ENCODE peak calls at places on chromosomes 6 and 20, in six cellular contexts. G, J, V, W, L and S are unnamed samples.

GRCh38 chr6:63660737-63661136 is 25.1 kb downstream of the PHF3 start:
- DNase-seq in V (no peak), G (no peak), L (no peak), J (no peak), W (no peak), S (no peak)

GRCh38 chr6:113997106-113997505 is 26.2 kb upstream of the HDAC2 start:
- DNase-seq in V (no peak), W (no peak), G (peak), L (no peak), J (no peak), S (no peak)

GRCh38 chr6:117530467-117531242 is 48.2 kb downstream of the DCBLD1 start:
- DNase-seq in W (no peak), L (no peak), J (no peak), G (no peak), V (no peak), S (no peak)

GRCh38 chr6:35719830-35720733 is 16.8 kb upstream of the ARMC12 start:
- DNase-seq in W (peak), V (no peak), G (no peak), J (peak), L (peak), S (no peak)

GRCh38 chr20:45138451-45139300 is 14.4 kb upstream of the WFDC12 start:
- DNase-seq in G (peak), V (no peak), J (peak), W (peak), L (peak), S (peak)

GRCh38 chr6:163354085-163354484 is 60.4 kb upstream of the QKI start:
- DNase-seq in J (no peak), L (no peak), G (no peak), W (no peak), V (no peak), S (no peak)

GRCh38 chr6:125888989-125889656 is 67.4 kb upstream of the HINT3 start:
- DNase-seq in L (no peak), G (peak), W (peak), J (no peak), V (no peak), S (no peak)

GRCh38 chr6:3358413-3359090 is 98.3 kb downstream of the SLC22A23 start:
- DNase-seq in V (no peak), G (no peak), L (no peak), J (no peak), W (no peak), S (no peak)

GRCh38 chr20:60233006-60233405 is 274.8 kb downstream of the CDH26 start:
- DNase-seq in J (no peak), W (no peak), L (no peak), V (no peak), G (no peak), S (no peak)

GRCh38 chr6:31541059-31541657 is 645 bp downstream of the DDX39B start:
- DNase-seq in W (peak), G (peak), L (no peak), V (no peak), J (no peak), S (no peak)

GRCh38 chr6:163585932-163586437 is 171.5 kb downstream of the QKI start:
- DNase-seq in J (peak), G (peak), W (peak), L (peak), V (peak), S (peak)

GRCh38 chr20:38117635-38118034 is 47.4 kb downstream of the TGM2 start:
- DNase-seq in V (no peak), G (peak), W (no peak), L (no peak), J (no peak), S (peak)

GRCh38 chr20:13029687-13030510 is 21.1 kb downstream of the SPTLC3 start:
- DNase-seq in V (no peak), W (peak), J (no peak), L (no peak), G (peak), S (peak)

GRCh38 chr20:542777-543368 is 717 bp downstream of the CSNK2A1 start:
- DNase-seq in G (no peak), W (peak), L (peak), J (no peak), V (no peak), S (no peak)

GRCh38 chr20:58402305-58402704 is 13.3 kb downstream of the VAPB start:
- DNase-seq in W (no peak), J (no peak), G (peak), L (no peak), V (no peak), S (no peak)

GRCh38 chr20:37359836-37360235 is 13.9 kb downstream of the SRC start:
- DNase-seq in V (no peak), L (no peak), G (no peak), W (no peak), J (no peak), S (no peak)

GRCh38 chr20:51327251-51327841 is 215.2 kb downstream of the NFATC2 start:
- DNase-seq in G (peak), W (no peak), V (no peak), L (no peak), J (no peak), S (no peak)

GRCh38 chr20:57930328-57930727 is 220.5 kb upstream of the PMEPA1 start:
- DNase-seq in G (no peak), L (no peak), V (no peak), J (no peak), W (no peak), S (peak)

GRCh38 chr6:107185570-107185969 is 70.3 kb upstream of the BEND3 start:
- DNase-seq in G (peak), W (peak), V (no peak), L (no peak), J (no peak), S (no peak)

GRCh38 chr20:3777726-3778629 is 3.3 kb downstream of the SPEF1 start:
- DNase-seq in G (peak), V (no peak), L (peak), W (peak), J (peak), S (peak)

GRCh38 chr20:3312940-3313656 is 74.1 kb upstream of the SLC4A11 start:
- DNase-seq in W (peak), G (peak), V (no peak), L (no peak), J (no peak), S (no peak)

GRCh38 chr20:55353206-55353605 is 652.1 kb downstream of the CBLN4 start:
- DNase-seq in L (no peak), G (no peak), W (no peak), J (no peak), V (no peak), S (no peak)

GRCh38 chr20:50257860-50258259 is 67.2 kb downstream of the CEBPB start:
- DNase-seq in W (no peak), G (no peak), J (no peak), L (peak), V (no peak), S (no peak)

GRCh38 chr6:137717074-137718073 is 149.7 kb upstream of the TNFAIP3 start:
- DNase-seq in V (no peak), J (no peak), L (no peak), G (peak), W (no peak), S (peak)

GRCh38 chr6:6243846-6244245 is 76.6 kb downstream of the F13A1 start:
- DNase-seq in L (no peak), V (no peak), G (peak), W (no peak), J (no peak), S (no peak)

GRCh38 chr6:79042799-79043126 is 35.3 kb downstream of the PHIP start:
- DNase-seq in J (no peak), V (no peak), L (no peak), G (no peak), W (no peak), S (no peak)

GRCh38 chr20:14319704-14320103 is 17.7 kb downstream of the FLRT3 start:
- DNase-seq in L (no peak), W (no peak), J (no peak), V (no peak), G (no peak), S (no peak)

GRCh38 chr6:42086665-42087050 is 36.3 kb downstream of the TAF8 start:
- DNase-seq in L (no peak), J (peak), V (no peak), G (no peak), W (no peak), S (no peak)

GRCh38 chr6:155103816-155104366 is 108.8 kb downstream of the TIAM2 start:
- DNase-seq in W (no peak), V (no peak), L (no peak), G (no peak), J (no peak), S (no peak)

GRCh38 chr6:35262596-35262995 is 3.1 kb downstream of the ZNF76 start:
- DNase-seq in G (no peak), L (no peak), J (no peak), V (no peak), W (no peak), S (no peak)

GRCh38 chr6:49980898-49981297 is 11.5 kb upstream of the DEFB113 start:
- DNase-seq in J (no peak), W (peak), G (peak), L (no peak), V (no peak), S (no peak)

GRCh38 chr20:24833592-24833991 is 115.5 kb upstream of the CST7 start:
- DNase-seq in G (no peak), L (no peak), J (no peak), W (no peak), V (no peak), S (no peak)

GRCh38 chr6:134908906-134909516 is 40.9 kb downstream of the ALDH8A1 start:
- DNase-seq in J (peak), W (peak), V (peak), L (no peak), G (peak), S (peak)

GRCh38 chr6:166625356-166625755 is 1.7 kb downstream of the RPS6KA2 start:
- DNase-seq in W (no peak), L (no peak), V (no peak), J (no peak), G (peak), S (no peak)

GRCh38 chr6:7534192-7534591 is 7.3 kb upstream of the DSP start:
- DNase-seq in J (no peak), L (no peak), V (no peak), W (no peak), G (no peak), S (no peak)

GRCh38 chr6:7532232-7532631 is 9.2 kb upstream of the DSP start:
- DNase-seq in V (no peak), G (peak), W (no peak), J (no peak), L (peak), S (no peak)

GRCh38 chr6:7529141-7529540 is 12.3 kb upstream of the DSP start:
- DNase-seq in J (no peak), W (peak), V (no peak), L (no peak), G (no peak), S (no peak)

GRCh38 chr6:7535498-7535897 is 6.0 kb upstream of the DSP start:
- DNase-seq in J (no peak), G (peak), V (no peak), L (no peak), W (no peak), S (no peak)

DNA sequence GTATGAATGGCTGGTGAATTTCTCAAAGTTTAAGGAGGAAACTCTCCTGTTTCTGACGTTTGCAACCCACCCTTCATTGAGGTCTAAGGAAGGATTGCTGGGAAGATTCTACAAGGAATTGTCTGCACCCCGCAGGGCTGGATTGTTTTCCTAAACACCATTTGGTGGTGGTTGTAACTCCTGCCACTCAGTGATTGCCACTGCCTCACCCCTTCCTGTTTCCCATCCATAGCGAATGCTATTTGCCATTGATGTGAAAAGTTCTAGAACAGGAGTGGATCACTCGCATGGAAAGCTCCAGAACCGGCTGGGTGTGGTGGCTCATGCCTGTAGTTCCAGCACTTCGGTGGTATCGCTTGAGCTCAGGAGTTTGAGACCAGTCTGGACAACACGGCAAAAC is 8.7 kb upstream of the DSP start:
- DNase-seq in J (no peak), V (no peak), W (no peak), G (no peak), L (no peak), S (no peak)
- H3K27ac ChIP-seq in J (no peak), V (no peak), W (no peak), G (peak), L (no peak), S (peak)

GRCh38 chr6:132490478-132491204 is 22.3 kb downstream of the STX7 start:
- DNase-seq in W (no peak), V (no peak), J (no peak), L (no peak), G (no peak), S (no peak)
- H3K27ac ChIP-seq in W (no peak), V (peak), J (peak), L (peak), G (no peak), S (no peak)

GRCh38 chr20:21301940-21302644 is 1.0 kb upstream of the XRN2 start:
- DNase-seq in V (no peak), W (peak), L (no peak), J (no peak), G (no peak), S (no peak)
- H3K27ac ChIP-seq in V (peak), W (peak), L (peak), J (peak), G (peak), S (peak)

DNA sequence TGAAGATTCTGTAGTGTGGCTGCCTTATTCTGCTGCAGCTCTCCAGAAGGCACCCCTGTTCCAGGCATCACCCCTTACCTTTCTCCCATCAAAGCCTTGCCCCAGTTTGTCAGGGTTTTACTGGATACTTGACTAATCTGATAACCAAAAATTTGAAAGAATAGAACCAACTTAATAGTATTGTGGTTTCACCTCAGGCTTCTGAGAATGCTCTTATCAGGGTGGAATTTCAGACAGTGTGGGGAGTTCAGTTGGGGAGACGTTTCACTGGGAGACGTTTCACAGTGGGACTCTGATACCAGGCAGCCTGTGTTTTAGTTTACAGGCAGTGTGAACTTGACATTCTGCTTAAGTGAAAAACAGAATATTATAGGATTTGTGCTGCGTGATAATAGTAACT is 50.5 kb downstream of the SCAND1 start:
- DNase-seq in L (no peak), V (no peak), W (no peak), G (no peak), J (no peak), S (no peak)
- H3K27ac ChIP-seq in L (no peak), V (no peak), W (no peak), G (no peak), J (no peak), S (no peak)

DNA sequence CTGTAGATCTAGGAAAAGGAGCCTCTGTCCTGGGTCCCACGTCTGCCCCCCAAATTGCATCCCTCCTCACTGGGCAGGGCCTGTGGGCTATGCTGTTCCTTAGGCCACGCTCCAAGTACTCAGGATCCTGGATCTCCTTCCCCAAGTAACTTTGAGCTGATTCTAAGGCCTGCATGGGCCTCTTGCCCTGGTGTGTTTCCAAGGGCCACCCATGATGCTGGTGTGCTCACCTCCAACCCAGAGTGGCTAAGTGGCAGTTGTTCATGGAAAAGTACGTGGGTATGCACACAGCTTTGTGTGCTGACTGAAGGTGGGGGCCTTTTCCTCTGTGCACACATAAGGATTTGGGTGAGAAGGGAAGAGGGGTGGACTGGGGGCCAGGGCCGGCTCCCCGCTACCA is 5.3 kb downstream of the GMPR start:
- DNase-seq in G (no peak), W (no peak), V (no peak), J (no peak), L (no peak), S (no peak)
- H3K27ac ChIP-seq in G (no peak), W (no peak), V (peak), J (peak), L (no peak), S (no peak)

GRCh38 chr6:11429577-11429976 is 108.0 kb upstream of the TMEM170B start:
- DNase-seq in V (no peak), L (no peak), W (peak), J (no peak), G (no peak), S (no peak)
- H3K27ac ChIP-seq in V (peak), L (peak), W (no peak), J (no peak), G (no peak), S (no peak)

GRCh38 chr6:149224399-149224798 is 93.1 kb upstream of the TAB2 start:
- DNase-seq in V (no peak), W (no peak), L (no peak), G (no peak), J (no peak), S (no peak)
- H3K27ac ChIP-seq in V (no peak), W (no peak), L (no peak), G (no peak), J (no peak), S (no peak)

DNA sequence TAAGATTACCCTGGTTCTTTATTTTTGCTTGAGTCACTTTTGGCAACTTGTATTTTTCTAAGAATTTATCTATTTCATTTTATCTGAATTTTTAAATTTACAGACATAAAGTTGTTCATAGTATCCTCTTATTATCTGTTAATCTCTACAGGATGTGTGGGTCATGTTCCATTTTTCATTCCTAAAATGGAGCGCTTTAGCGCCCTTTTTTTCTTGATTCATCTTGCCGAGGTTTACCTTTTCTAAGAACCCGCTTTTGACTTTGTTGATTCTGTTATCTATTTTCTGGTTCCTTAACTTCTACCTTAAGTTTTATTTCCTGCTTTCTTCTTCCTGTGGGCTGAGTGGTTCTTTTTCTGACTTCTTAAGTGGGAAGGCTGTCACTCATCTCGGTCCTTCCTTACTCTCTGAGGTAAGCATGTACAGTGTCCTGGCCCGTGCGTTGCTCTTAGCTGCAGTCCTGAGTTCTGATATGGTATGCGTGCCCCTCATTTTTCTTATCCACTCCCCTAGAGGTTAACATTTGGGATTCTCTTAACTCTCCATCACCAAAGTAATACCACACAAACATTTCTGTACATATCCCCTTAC is 399.8 kb downstream of the CDC5L start:
- DNase-seq in J (no peak), G (no peak), W (no peak), L (no peak), V (no peak), S (no peak)
- H3K27ac ChIP-seq in J (no peak), G (no peak), W (no peak), L (no peak), V (no peak), S (no peak)

DNA sequence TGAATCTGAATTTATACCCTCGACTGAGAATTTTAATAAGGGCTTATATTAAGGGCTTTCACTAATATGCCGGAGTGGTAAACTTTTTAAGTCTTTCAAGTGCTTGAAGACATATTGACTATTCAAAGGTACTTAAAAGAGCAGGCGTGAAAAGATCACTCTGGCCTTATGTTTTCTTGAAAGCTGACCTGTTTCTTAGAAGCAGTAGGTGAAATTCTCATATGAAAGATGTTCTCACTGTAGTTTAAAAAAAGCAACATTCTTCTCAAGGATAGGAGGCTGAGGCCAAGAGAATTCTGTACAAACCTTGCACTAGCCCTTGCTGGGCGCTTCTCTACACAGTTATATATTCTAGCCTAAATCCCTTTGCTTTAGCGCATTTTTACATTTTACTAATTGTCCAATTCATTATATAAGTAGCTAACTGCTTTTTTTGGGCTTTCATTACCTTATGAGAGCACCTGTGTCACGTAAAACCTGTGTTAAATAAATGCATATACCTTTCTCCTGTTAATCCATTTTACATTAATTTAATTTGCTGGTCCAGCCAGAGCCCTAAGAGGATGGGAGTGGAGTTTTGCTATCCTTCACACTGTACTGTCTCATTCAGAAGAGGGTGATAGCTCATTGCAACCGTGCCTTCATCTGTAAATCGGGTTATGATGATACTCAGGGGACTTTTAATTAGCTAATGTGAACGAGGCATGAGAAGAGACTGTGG is 59.6 kb upstream of the HFE start:
- DNase-seq in J (no peak), L (no peak), V (no peak), G (no peak), W (no peak), S (no peak)
- H3K27ac ChIP-seq in J (peak), L (peak), V (peak), G (peak), W (peak), S (peak)